ENCODE peak calls at places on chromosomes 7 and 10, in five cellular contexts. K, Y, Q, C and S are unnamed samples.

GRCh38 chr10:84205049-84205852 is 10.9 kb downstream of the CDHR1 start:
- DNase-seq in Y (peak), Q (no peak), K (peak), C (peak), S (no peak)

GRCh38 chr10:17174626-17175025 is 26.8 kb downstream of the TRDMT1 start:
- DNase-seq in K (peak), Y (no peak), C (no peak), Q (no peak), S (no peak)

GRCh38 chr10:62402503-62402902 is 28.3 kb downstream of the ZNF365 start:
- DNase-seq in Q (no peak), K (no peak), C (no peak), Y (no peak), S (no peak)

GRCh38 chr10:130026670-130027456 is 62.8 kb upstream of the EBF3 start:
- DNase-seq in C (no peak), K (no peak), Q (no peak), Y (no peak), S (no peak)

GRCh38 chr7:30871655-30872054 is 40.0 kb upstream of the AQP1 start:
- DNase-seq in Q (no peak), C (no peak), Y (no peak), K (no peak), S (no peak)

GRCh38 chr7:44108768-44109750 is 4.9 kb downstream of the AEBP1 start:
- DNase-seq in C (no peak), Q (no peak), K (no peak), Y (no peak), S (no peak)

GRCh38 chr7:114916261-114916892 is 5.5 kb upstream of the MDFIC start:
- DNase-seq in Y (no peak), Q (no peak), K (no peak), C (peak), S (no peak)

GRCh38 chr10:71378341-71379117 is 18.2 kb upstream of the CDH23 start:
- DNase-seq in Y (no peak), Q (no peak), C (peak), K (no peak), S (no peak)

GRCh38 chr7:29623976-29624375 is 60.3 kb downstream of the PRR15 start:
- DNase-seq in Y (no peak), K (no peak), C (no peak), Q (no peak), S (no peak)

GRCh38 chr10:70668454-70668970 is 3.8 kb upstream of the ADAMTS14 start:
- DNase-seq in Q (no peak), K (peak), Y (peak), C (no peak), S (no peak)

GRCh38 chr7:57308631-57309408 is 141.2 kb upstream of the ZNF716 start:
- DNase-seq in Q (no peak), C (no peak), K (no peak), Y (no peak), S (no peak)

GRCh38 chr7:112573302-112574039 is 92.7 kb downstream of the LSMEM1 start:
- DNase-seq in K (peak), C (no peak), Y (peak), Q (no peak), S (no peak)

GRCh38 chr10:28984431-28984830 is 304.4 kb upstream of the LYZL1 start:
- DNase-seq in Q (peak), C (peak), K (peak), Y (peak), S (peak)

GRCh38 chr7:105691692-105692564 is 110.6 kb upstream of the EFCAB10 start:
- DNase-seq in K (peak), Y (peak), Q (peak), C (peak), S (peak)

DNA sequence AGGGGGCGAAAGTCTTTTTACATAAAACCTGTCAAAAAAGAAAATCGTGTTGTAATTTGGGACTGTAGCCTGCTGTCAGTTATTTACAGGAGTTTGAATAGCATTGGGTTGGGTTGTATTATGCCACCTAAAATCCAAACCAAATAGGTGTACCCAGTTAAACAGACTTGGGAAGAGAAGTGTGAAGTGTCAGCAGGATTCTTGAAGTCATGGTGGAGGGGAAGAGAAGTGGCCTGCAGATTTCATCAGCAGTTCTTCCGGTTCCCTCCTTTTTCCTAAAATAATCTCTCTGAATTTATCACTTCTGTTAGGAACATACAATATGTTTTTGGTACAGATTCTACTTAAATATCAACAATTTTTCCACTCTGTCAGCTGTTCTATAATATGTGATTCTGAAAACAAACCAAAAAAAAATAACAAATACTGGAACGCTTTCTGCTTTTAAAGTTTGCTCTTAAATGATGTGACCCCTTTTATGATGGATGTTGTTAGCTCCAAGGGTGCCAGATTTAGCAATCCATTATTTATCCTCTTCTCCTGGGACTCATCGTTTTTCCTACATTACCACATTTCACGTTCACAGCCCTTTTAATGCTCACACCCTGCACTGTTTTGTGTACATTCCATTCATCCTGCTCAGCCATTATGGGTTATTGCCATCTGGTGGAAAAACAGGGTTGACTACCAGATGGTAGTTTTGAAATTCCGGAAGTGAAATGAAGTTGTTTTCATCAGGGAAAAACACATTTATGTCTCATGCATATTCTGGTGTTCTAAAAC is 18.7 kb upstream of the ARHGAP12 start:
- DNase-seq in C (peak), K (peak), Q (peak), Y (peak), S (peak)
- H3K4me3 ChIP-seq in C (no peak), K (peak), Q (no peak), Y (no peak), S (no peak)

DNA sequence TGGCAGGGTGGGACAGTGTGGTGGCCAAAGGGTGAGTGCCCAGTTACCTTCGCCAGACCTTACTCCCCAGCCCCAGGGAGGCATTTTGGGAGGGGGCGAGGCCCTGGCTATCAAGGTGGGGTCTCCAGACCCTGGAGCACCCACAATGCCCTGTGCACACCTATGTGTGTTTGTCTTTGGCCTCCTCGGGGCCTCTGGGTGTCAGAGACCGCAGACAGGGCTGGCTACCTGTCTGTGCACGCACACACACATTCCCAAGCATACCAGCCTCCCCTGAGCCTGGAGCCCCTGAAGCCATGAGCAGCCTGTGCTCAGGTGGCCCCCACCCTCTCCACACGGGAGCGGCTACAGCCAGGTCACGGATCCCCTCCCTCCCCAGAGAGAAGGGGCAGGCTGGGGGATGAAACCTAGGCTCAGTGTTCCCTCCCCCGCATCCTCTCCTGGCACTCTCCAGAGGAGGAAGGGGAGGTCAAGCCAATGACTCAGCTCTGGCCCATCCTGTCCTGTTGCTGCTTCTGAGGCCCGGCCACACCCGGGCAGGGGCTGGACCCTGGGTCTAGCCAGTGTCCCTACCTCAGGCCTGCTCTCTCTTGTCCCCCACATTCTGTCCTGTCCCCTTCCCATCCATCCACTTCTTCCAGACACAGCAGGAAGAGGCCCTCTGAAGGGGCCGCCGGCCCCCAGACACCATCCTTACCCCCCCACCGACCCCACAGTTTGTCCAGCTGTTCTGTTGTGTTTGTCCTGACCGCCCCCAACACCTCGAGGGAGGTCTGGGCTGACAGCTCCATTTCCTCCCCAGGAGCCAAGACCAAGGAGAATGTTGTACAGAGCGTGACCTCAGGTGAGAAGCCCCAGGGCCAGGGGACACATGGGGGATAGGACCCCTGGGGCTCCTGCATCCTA is 685 bp downstream of the SNCG start:
- DNase-seq in Q (no peak), C (no peak), K (peak), Y (peak), S (no peak)
- H3K4me3 ChIP-seq in Q (no peak), C (no peak), K (no peak), Y (no peak), S (no peak)

DNA sequence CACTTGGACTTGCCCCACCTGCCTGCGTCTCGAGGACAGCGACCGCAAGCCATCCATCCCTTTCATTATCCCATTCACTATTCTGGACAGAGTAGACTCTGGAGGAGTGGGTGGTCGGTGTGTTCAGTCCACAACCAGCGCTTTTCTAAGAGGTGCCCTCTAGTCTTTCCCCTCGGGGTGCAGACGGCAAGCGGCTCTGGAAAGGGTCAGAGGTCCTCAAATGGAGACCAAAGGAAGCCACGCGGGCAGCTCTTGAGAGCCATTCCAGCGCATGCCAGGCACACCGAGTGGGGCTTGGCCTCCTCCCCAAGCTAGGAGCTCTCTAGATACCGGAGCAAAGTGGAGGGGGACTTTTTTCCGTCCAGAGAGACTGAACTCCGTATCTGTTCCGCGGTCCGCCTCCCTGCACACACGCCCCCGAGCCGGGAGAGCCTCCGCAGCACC is 697 bp downstream of the GSDME start:
- DNase-seq in C (no peak), Y (no peak), K (no peak), Q (no peak), S (no peak)
- H3K4me3 ChIP-seq in C (peak), Y (peak), K (peak), Q (peak), S (peak)

GRCh38 chr7:69738396-69738889 is 140.2 kb downstream of the AUTS2 start:
- DNase-seq in Q (no peak), K (peak), C (no peak), Y (peak), S (peak)
- H3K4me3 ChIP-seq in Q (no peak), K (no peak), C (no peak), Y (no peak), S (no peak)

DNA sequence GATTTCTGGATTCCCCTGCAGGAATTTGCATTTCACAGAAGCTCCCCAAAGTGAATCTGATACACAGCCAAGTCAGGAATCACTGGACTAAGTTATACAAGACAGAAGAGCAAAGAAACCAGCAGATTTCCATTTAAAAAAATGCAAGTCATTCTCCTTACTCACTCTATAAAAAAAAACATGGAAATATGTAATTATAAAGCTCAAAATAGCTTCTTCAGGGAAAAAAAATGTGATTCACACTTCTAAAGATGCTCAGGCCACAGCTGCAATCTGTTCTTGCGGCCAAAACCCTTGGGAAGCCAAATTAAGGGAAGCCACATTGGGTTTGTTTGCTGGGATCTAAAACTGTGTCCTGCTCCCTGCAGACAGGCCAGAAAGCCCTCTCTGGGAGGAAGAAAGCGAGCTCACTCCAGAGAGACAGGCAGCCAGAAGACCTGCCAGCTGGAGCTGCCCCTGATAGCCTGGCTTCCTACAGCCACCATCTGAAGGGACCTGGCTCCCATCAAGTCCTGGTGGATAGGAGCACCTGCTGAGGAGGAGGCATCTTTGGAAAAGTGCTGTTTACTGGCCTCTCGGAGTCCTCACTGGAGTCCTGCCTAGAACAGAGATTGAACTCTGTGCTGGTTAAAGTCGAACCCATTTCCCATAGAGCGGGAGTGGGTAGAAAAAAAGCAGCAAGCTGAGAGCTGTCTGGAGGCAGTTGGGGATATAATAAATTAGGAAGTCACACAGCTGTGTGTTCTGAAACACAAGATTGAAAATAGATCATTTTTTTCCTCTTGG is 359.2 kb upstream of the AOAH start:
- DNase-seq in Y (peak), Q (no peak), K (peak), C (no peak), S (peak)
- H3K4me3 ChIP-seq in Y (no peak), Q (no peak), K (no peak), C (no peak), S (no peak)

DNA sequence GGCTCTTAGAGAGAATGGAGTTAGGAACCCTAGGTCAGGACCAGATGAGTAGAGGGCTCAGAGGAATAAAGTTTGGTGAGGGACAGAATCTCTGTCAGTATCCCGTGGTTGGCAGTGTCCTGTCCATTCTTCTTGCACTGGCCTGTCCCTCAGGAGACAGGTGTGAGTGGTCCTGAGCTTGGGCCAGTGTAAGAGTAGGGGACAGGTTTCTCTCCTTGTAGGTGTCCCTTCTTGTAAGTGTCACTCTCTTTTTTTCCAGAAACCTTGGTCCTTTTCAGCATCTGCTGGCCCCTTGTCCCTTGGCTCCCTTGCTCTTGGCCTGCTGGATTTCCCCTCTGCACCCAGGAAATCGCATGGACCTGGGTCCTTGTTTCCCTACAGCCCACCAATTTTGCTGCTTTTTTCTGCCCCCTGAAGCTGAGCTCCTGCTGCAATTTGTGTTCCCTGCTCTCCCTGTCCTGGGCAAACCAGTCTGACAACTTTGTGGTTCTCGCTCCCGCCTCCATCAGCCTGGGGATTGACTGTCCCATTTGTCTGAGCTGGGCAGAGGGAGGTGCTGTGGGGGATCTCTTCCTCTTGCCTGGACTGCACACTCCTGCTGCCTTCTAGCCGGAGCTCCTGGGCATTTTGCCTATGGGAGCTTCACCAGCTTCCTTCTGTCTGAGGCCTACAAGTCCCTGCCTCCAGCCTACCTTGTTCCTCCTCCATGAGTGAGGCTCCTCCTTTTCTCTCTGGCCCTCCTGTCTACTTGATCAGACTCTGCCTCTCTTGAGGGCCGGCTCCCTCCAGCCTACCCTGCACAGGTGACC is 6.5 kb downstream of the TSPAN14 start:
- DNase-seq in Y (peak), C (peak), K (peak), Q (no peak), S (no peak)
- H3K4me3 ChIP-seq in Y (no peak), C (no peak), K (no peak), Q (no peak), S (no peak)

DNA sequence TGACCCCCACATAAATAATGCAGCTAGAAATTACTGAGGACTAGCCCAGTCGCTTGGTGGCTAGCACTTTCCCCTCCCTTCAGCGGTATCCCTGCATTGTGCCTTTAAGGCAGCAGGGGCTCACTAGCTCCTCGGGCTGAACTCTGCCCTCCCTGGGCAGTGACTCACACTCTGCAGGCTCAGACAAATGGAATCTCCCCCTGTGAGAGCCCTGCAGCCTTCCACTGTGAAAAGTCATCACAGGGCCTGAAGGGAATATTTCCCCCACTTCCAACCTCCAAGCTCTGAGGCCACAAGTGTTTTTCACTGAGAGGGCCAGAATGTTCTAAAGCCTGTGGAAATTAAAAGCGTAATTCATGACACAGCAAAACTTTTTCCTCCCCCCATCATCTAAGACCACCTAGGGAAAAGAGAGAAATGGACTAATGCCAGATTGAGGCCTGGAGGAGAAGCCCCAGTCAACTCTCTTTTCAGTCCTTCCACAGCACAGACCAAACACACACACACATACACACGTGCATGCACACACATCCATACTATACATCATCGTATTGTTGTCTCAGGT is 93.6 kb upstream of the COL1A2 start:
- DNase-seq in Q (peak), Y (peak), C (no peak), K (peak), S (peak)
- H3K4me3 ChIP-seq in Q (peak), Y (peak), C (no peak), K (peak), S (peak)

DNA sequence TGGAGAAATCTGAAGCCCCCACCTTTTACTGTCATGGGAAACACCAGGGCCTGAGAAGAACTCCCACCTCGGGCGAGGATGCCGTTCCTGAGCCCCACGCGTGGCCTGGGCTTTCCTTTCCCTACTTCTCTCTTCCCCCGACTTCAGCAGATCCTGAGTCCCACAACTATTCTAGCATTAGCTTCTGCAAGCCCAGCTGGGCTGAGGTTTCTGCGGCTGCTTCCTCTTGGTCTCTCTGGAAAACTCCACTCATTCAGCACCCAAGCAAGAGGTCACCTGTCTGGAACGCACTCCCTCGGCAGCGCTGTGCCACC is 778 bp upstream of the DOCK1 start:
- DNase-seq in Q (no peak), K (peak), C (no peak), Y (no peak), S (no peak)
- H3K4me3 ChIP-seq in Q (peak), K (peak), C (no peak), Y (peak), S (peak)